ENCODE peak calls at places on chromosomes 4 and X, in six cellular contexts. N is cerebellar nuclear complex, Y is iris pigment epithelial cell, S is foreskin fibroblast, J is COR-L47, I is cardiac fibroblast. U is an unnamed sample.

GRCh38 chr4:3391422-3391821 is 50.3 kb upstream of the HGFAC start:
- DNase-seq in N (no peak), Y (no peak), S (no peak), J (no peak), I (no peak), U (no peak)

GRCh38 chrX:136112781-136113180 is 34.6 kb upstream of the FHL1 start:
- DNase-seq in N (no peak), Y (peak), S (no peak), J (no peak), I (no peak), U (peak)

GRCh38 chr4:163542275-163542674 is 47.8 kb downstream of the TMA16 start:
- DNase-seq in N (no peak), Y (peak), S (peak), J (no peak), I (peak), U (peak)

GRCh38 chrX:142804085-142804484 is 221.6 kb upstream of the SPANXN4 start:
- DNase-seq in N (no peak), Y (no peak), S (no peak), J (no peak), I (peak), U (no peak)

GRCh38 chr4:6956434-6957147 is 47.0 kb downstream of the TBC1D14 start:
- DNase-seq in N (no peak), Y (no peak), S (no peak), J (no peak), I (no peak), U (peak)

GRCh38 chrX:136766785-136767103 is 14.0 kb downstream of the ARHGEF6 start:
- DNase-seq in N (no peak), Y (no peak), S (peak), J (no peak), I (no peak), U (peak)

GRCh38 chr4:25032126-25032525 is 1.4 kb upstream of the LGI2 start:
- DNase-seq in N (no peak), Y (peak), S (peak), J (no peak), I (peak), U (peak)

GRCh38 chr4:189765271-189765670 is 175.4 kb upstream of the FRG1 start:
- DNase-seq in N (no peak), Y (no peak), S (no peak), J (no peak), I (no peak), U (no peak)

GRCh38 chrX:41313419-41313818 is 20.5 kb upstream of the DDX3X start:
- DNase-seq in N (no peak), Y (peak), S (peak), J (no peak), I (peak), U (peak)

GRCh38 chrX:57367649-57368048 is 81.1 kb downstream of the FAAH2 start:
- DNase-seq in N (no peak), Y (no peak), S (no peak), J (peak), I (peak), U (no peak)

GRCh38 chr4:184444215-184444952 is 30.0 kb downstream of the IRF2 start:
- DNase-seq in N (no peak), Y (peak), S (no peak), J (no peak), I (no peak), U (no peak)

GRCh38 chrX:123797543-123798447 is 62.1 kb upstream of the XIAP start:
- DNase-seq in N (no peak), Y (no peak), S (peak), J (no peak), I (peak), U (no peak)

GRCh38 chr4:38983756-38984647 is 48.2 kb downstream of the TMEM156 start:
- DNase-seq in N (no peak), Y (peak), S (peak), J (no peak), I (peak), U (peak)

GRCh38 chr4:122100508-122100907 is 51.6 kb upstream of the BLTP1 start:
- DNase-seq in N (no peak), Y (no peak), S (peak), J (peak), I (no peak), U (no peak)

GRCh38 chr4:151948351-151949016 is 187.7 kb upstream of the GATB start:
- DNase-seq in N (no peak), Y (no peak), S (peak), J (no peak), I (peak), U (no peak)

GRCh38 chr4:180994722-180995121 is 1248.5 kb upstream of the TENM3 start:
- DNase-seq in N (no peak), Y (no peak), S (no peak), J (no peak), I (no peak), U (no peak)

GRCh38 chrX:31181377-31182038 is 109.7 kb upstream of the FTHL17 start:
- DNase-seq in N (no peak), Y (no peak), S (no peak), J (no peak), I (no peak), U (no peak)

GRCh38 chr4:71251266-71251665 is 87.6 kb upstream of the SLC4A4 start:
- DNase-seq in N (no peak), Y (no peak), S (no peak), J (no peak), I (peak), U (peak)

GRCh38 chr4:4507923-4508322 is 33.9 kb downstream of the STX18 start:
- DNase-seq in N (no peak), Y (no peak), S (peak), J (no peak), I (peak), U (peak)

GRCh38 chr4:87056884-87057283 is 122.1 kb downstream of the AFF1 start:
- DNase-seq in N (no peak), Y (no peak), S (no peak), J (no peak), I (no peak), U (no peak)

GRCh38 chr4:176034498-176034897 is 31.1 kb upstream of the WDR17 start:
- DNase-seq in N (no peak), Y (peak), S (peak), J (peak), I (peak), U (peak)

GRCh38 chr4:127505203-127505602 is 127.6 kb upstream of the INTU start:
- DNase-seq in N (no peak), Y (peak), S (peak), J (peak), I (peak), U (no peak)

GRCh38 chrX:40169193-40170086 is 71.7 kb upstream of the BCOR start:
- DNase-seq in N (no peak), Y (peak), S (peak), J (peak), I (peak), U (no peak)

GRCh38 chr4:186217733-186218293 is 9.5 kb upstream of the KLKB1 start:
- DNase-seq in N (no peak), Y (no peak), S (no peak), J (no peak), I (no peak), U (no peak)

GRCh38 chr4:183130328-183131155 is 31.5 kb downstream of the WWC2 start:
- DNase-seq in N (no peak), Y (peak), S (peak), J (peak), I (peak), U (no peak)

GRCh38 chr4:74934822-74935326 is 2.0 kb downstream of the PARM1 start:
- DNase-seq in N (no peak), Y (no peak), S (no peak), J (no peak), I (no peak), U (no peak)

GRCh38 chr4:150302553-150302952 is 224.3 kb downstream of the DCLK2 start:
- DNase-seq in N (no peak), Y (peak), S (peak), J (no peak), I (peak), U (peak)